ENCODE peak calls at places on chromosomes 13 and 19, in five cellular contexts. A, W, Q, X and R are unnamed samples.

GRCh38 chr19:3507371-3508120 is 1.4 kb downstream of the FZR1 start:
- DNase-seq in A (no peak), W (peak; percentile 79), Q (peak; percentile 21), X (no peak), R (no peak)

GRCh38 chr19:44745386-44745831 is 3.1 kb upstream of the BCL3 start:
- DNase-seq in Q (peak; percentile 82), W (peak; percentile 84), A (peak; percentile 86), X (no peak), R (peak; percentile 71)

GRCh38 chr13:31334994-31335549 is 135.3 kb downstream of the B3GLCT start:
- DNase-seq in W (no peak), Q (no peak), X (no peak), A (no peak), R (no peak)

GRCh38 chr19:52010674-52011073 is 2.7 kb upstream of the ZNF615 start:
- DNase-seq in W (no peak), Q (no peak), X (no peak), A (no peak), R (no peak)

GRCh38 chr13:99970761-99971575 is 599 bp downstream of the ZIC5 start:
- DNase-seq in X (no peak), Q (no peak), A (no peak), W (no peak), R (no peak)

GRCh38 chr13:28611654-28612131 is 47.2 kb upstream of the POMP start:
- DNase-seq in W (no peak), Q (no peak), X (no peak), A (no peak), R (no peak)

GRCh38 chr13:41199526-41199925 is 5.2 kb upstream of the KBTBD7 start:
- DNase-seq in Q (no peak), A (no peak), X (no peak), W (no peak), R (no peak)

GRCh38 chr19:37563518-37563917 is 31.1 kb downstream of the ZNF571 start:
- DNase-seq in W (no peak), Q (no peak), A (no peak), X (no peak), R (no peak)

GRCh38 chr13:93794197-93794885 is 567.7 kb downstream of the GPC6 start:
- DNase-seq in W (no peak), X (no peak), Q (no peak), A (no peak), R (no peak)

GRCh38 chr19:48596679-48597465 is 9.7 kb upstream of the SPACA4 start:
- DNase-seq in X (no peak), W (no peak), A (no peak), Q (no peak), R (no peak)

GRCh38 chr13:28268800-28269223 is 130.5 kb downstream of the PAN3 start:
- DNase-seq in W (no peak), Q (no peak), A (no peak), X (no peak), R (no peak)

GRCh38 chr13:107512551-107512950 is 702.8 kb downstream of the LIG4 start:
- DNase-seq in Q (no peak), W (no peak), X (no peak), A (no peak), R (no peak)

GRCh38 chr13:79404985-79405384 is 1.1 kb downstream of the RBM26 start:
- DNase-seq in X (no peak), Q (no peak), A (no peak), W (no peak), R (no peak)

GRCh38 chr13:94325660-94326059 is 153.8 kb downstream of the DCT start:
- DNase-seq in Q (no peak), X (no peak), A (no peak), W (no peak), R (no peak)

GRCh38 chr19:17834350-17835181 is 13.2 kb downstream of the JAK3 start:
- DNase-seq in Q (no peak), X (no peak), A (no peak), W (no peak), R (no peak)

GRCh38 chr13:32225494-32225931 is 89.7 kb downstream of the ZAR1L start:
- DNase-seq in A (no peak), W (no peak), X (no peak), Q (no peak), R (no peak)

GRCh38 chr13:28761586-28761985 is 42.8 kb upstream of the SLC46A3 start:
- DNase-seq in X (no peak), Q (no peak), W (no peak), A (no peak), R (no peak)

GRCh38 chr13:60162096-60162495 is 1.6 kb downstream of the DIAPH3 start:
- DNase-seq in A (no peak), W (no peak), X (no peak), Q (no peak), R (no peak)

GRCh38 chr13:97425570-97425969 is 8.4 kb upstream of the RAP2A start:
- DNase-seq in Q (no peak), X (no peak), W (no peak), A (no peak), R (no peak)

GRCh38 chr13:97506511-97506910 is 72.5 kb downstream of the RAP2A start:
- DNase-seq in X (no peak), Q (no peak), A (no peak), W (no peak), R (no peak)

GRCh38 chr13:33285420-33286124 is at the start of gene STARD13:
- DNase-seq in Q (peak; percentile 95), X (peak; percentile 91), A (peak; percentile 94), W (peak; percentile 82), R (peak; percentile 92)

GRCh38 chr13:52925775-52926285 is 77.4 kb upstream of the PCDH8 start:
- DNase-seq in Q (no peak), W (no peak), A (peak; percentile 56), X (no peak), R (no peak)

GRCh38 chr13:82439159-82439904 is 1442.9 kb downstream of the SLITRK1 start:
- DNase-seq in X (no peak), A (no peak), W (no peak), Q (no peak), R (no peak)

GRCh38 chr19:22600690-22601648 is 33.2 kb upstream of the ZNF492 start:
- DNase-seq in Q (no peak), X (no peak), W (no peak), A (no peak), R (no peak)

GRCh38 chr13:41222259-41222852 is 28.0 kb upstream of the KBTBD7 start:
- DNase-seq in Q (peak; percentile 77), X (no peak), W (no peak), A (no peak), R (peak; percentile 18)

GRCh38 chr19:38183227-38183914 is 40.7 kb downstream of the DPF1 start:
- DNase-seq in W (no peak), A (peak; percentile 54), Q (peak; percentile 71), X (no peak), R (peak; percentile 27)

GRCh38 chr19:56147307-56147706 is 6.2 kb downstream of the ZNF444 start:
- DNase-seq in Q (peak; percentile 51), X (no peak), W (no peak), A (no peak), R (no peak)

GRCh38 chr19:246551-246950 is 44.7 kb downstream of the PLPP2 start:
- DNase-seq in W (peak; percentile 72), Q (peak; percentile 77), A (no peak), X (peak; percentile 54), R (no peak)

DNA sequence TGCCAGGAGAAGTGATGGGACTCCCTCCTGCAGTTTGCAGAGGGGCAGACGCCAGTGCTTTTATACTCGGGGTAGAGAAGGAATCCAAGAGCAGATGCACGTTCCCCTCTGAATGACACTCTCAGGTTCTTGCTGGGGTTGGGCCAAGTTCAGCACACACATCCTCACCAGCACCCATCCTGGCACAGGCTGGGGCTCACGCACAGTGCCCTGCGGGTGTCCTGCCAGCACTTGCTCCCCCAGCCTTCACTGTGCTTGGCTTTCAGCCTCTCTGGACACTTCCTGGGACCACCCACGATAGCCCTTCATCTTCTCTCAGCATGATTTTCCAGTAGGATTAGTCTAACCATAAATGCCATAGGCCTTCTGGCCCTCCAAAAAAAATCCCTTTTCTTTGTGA is 158.6 kb downstream of the ZNF536 start:
- DNase-seq in X (no peak), Q (no peak), A (no peak), W (no peak), R (no peak)
- TF ChIP-seq CTCF in X (no peak), Q (no peak), A (no peak), W (no peak), R (no peak)

GRCh38 chr13:111201304-111201940 is 86.3 kb downstream of the ARHGEF7 start:
- DNase-seq in X (no peak), W (no peak), A (no peak), Q (no peak), R (no peak)
- H3K4me1 ChIP-seq in X (peaks cover 22% of the 10 kb centered on the region), W (peaks cover 44% of the 10 kb centered on the region), A (peaks cover 74% of the 10 kb centered on the region), Q (peaks cover 28% of the 10 kb centered on the region), R (peaks cover 56% of the 10 kb centered on the region)

DNA sequence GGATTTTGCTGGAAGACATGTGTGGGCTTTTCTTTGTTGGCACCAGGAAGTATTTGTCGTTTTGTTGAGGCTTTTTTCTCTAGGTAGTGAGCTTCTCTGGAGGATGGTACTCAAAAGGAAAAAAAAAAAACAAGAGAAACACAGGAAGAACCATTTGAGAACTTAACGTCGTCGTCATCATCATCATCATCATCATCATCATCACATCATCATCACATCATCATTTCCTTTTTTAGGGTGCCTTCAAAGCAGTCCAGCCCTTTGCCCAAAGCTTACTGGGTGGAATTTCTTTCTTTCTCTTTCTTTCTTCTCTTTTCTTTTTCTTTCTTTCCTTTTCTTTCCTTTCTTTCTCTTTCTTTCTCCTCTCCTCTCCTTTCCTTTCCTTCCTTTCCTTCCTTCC is 2.2 kb upstream of the AMER2 start:
- DNase-seq in A (no peak), W (no peak), Q (no peak), X (no peak), R (no peak)
- H3K27me3 ChIP-seq in A (peaks cover 97% of the 10 kb centered on the region), W (peaks cover 54% of the 10 kb centered on the region), Q (no peaks in the 10 kb centered on the region), X (peaks cover 6% of the 10 kb centered on the region), R (peaks cover 49% of the 10 kb centered on the region)

GRCh38 chr19:1269478-1270167 is 491 bp downstream of the CIRBP start:
- DNase-seq in W (peak; percentile 95), X (peak; percentile 89), Q (peak; percentile 84), A (peak; percentile 84), R (peak; percentile 88)
- TF ChIP-seq CTCF in W (no peak), X (no peak), Q (no peak), A (no peak), R (no peak)

DNA sequence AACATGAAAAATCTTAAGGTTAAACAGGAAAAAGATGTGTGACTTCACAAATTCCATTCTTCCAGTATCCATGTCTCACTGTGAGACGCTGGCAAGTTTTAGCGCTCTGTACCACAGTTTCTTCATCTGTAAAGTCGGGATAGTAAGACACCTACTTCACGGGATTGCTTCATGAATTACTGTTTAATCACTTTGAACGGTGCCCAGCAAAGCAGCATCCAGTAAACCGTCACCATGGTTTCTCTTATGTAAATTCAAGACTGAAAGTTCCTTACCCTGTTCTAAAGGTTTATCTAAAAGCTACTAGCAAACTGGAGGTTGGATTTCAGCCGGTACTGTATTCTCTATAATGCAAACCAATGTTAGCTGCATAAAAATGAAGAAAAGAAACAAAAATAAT is 53.5 kb downstream of the KATNAL1 start:
- DNase-seq in Q (no peak), X (no peak), A (no peak), W (no peak), R (no peak)
- H3K4me1 ChIP-seq in Q (no peaks in the 10 kb centered on the region), X (peaks cover 5% of the 10 kb centered on the region), A (peaks cover 20% of the 10 kb centered on the region), W (no peaks in the 10 kb centered on the region), R (no peaks in the 10 kb centered on the region)

GRCh38 chr19:50719119-50719435 is 525 bp downstream of the SHANK1 start:
- DNase-seq in Q (no peak), W (no peak), A (no peak), X (no peak), R (no peak)
- H3K27me3 ChIP-seq in Q (no peaks in the 10 kb centered on the region), W (peaks cover 28% of the 10 kb centered on the region), A (peaks cover 95% of the 10 kb centered on the region), X (no peaks in the 10 kb centered on the region), R (peaks cover 49% of the 10 kb centered on the region)